ENCODE peak calls at places on chromosome 2, in seven cellular contexts. B is breast epithelium; U is CD8-positive, alpha-beta memory T cell; N is sigmoid colon; V is colonic mucosa; A is spleen; O is small intestine. R is an unnamed sample.

GRCh38 chr2:42921162-42921550 is 128.8 kb upstream of the HAAO start:
- DNase-seq in B (no peak), V (no peak), N (peak; percentile 58), O (no peak), A (no peak), U (no peak), R (no peak)

GRCh38 chr2:63792523-63792922 is 49.2 kb upstream of the UGP2 start:
- DNase-seq in N (no peak), V (no peak), B (no peak), A (no peak), U (no peak), O (no peak), R (peak; percentile 10)

GRCh38 chr2:201191132-201191875 is 8.4 kb downstream of the CASP10 start:
- DNase-seq in U (no peak), B (no peak), N (no peak), A (no peak), O (peak; percentile 61), V (no peak), R (peak; percentile 50)

GRCh38 chr2:43623052-43623451 is 14.0 kb upstream of the PLEKHH2 start:
- DNase-seq in O (peak; percentile 9), B (no peak), V (no peak), N (peak; percentile 85), A (no peak), U (no peak), R (no peak)

GRCh38 chr2:53505814-53506213 is 261.8 kb upstream of the CHAC2 start:
- DNase-seq in B (no peak), O (no peak), A (no peak), V (no peak), U (no peak), N (no peak), R (no peak)

GRCh38 chr2:62568983-62569837 is 63.2 kb upstream of the TMEM17 start:
- DNase-seq in O (peak; percentile 18), V (no peak), U (no peak), N (no peak), B (no peak), A (no peak), R (no peak)

GRCh38 chr2:200778038-200778437 is 33.7 kb upstream of the BZW1 start:
- DNase-seq in U (no peak), N (no peak), O (no peak), V (no peak), A (no peak), B (no peak), R (no peak)

GRCh38 chr2:143686585-143687164 is 557.5 kb downstream of the ARHGAP15 start:
- DNase-seq in N (no peak), O (peak; percentile 37), U (no peak), A (no peak), B (no peak), V (no peak), R (peak; percentile 46)

GRCh38 chr2:27622921-27623384 is 5.9 kb downstream of the CCDC121 start:
- DNase-seq in A (no peak), N (no peak), O (no peak), B (no peak), V (no peak), U (no peak), R (no peak)

GRCh38 chr2:121382744-121383143 is 97.7 kb upstream of the TFCP2L1 start:
- DNase-seq in U (no peak), A (no peak), O (no peak), N (no peak), V (no peak), B (no peak), R (no peak)

GRCh38 chr2:112714331-112714730 is 6.5 kb upstream of the NT5DC4 start:
- DNase-seq in A (no peak), N (no peak), O (no peak), V (no peak), B (no peak), U (no peak), R (no peak)

GRCh38 chr2:64326578-64327050 is 127.3 kb upstream of the LGALSL start:
- DNase-seq in A (no peak), V (no peak), U (no peak), B (no peak), N (no peak), O (no peak), R (no peak)

GRCh38 chr2:109562421-109562820 is 51.3 kb downstream of the SEPTIN10 start:
- DNase-seq in N (no peak), V (no peak), B (no peak), O (no peak), A (no peak), U (no peak), R (no peak)

GRCh38 chr2:155010925-155011324 is 312.4 kb downstream of the KCNJ3 start:
- DNase-seq in V (no peak), U (no peak), O (no peak), A (no peak), B (no peak), N (no peak), R (no peak)

GRCh38 chr2:226337941-226338605 is 461.5 kb downstream of the IRS1 start:
- DNase-seq in B (no peak), O (no peak), N (no peak), V (no peak), A (no peak), U (no peak), R (peak; percentile 30)

GRCh38 chr2:166675553-166675952 is 181.5 kb upstream of the SCN7A start:
- DNase-seq in V (no peak), N (no peak), U (no peak), O (no peak), A (no peak), B (no peak), R (no peak)

GRCh38 chr2:217068677-217069250 is 208.9 kb upstream of the TNP1 start:
- DNase-seq in U (no peak), A (no peak), B (no peak), O (no peak), N (no peak), V (no peak), R (no peak)

GRCh38 chr2:144010096-144010495 is 509.8 kb downstream of the ZEB2 start:
- DNase-seq in U (no peak), O (no peak), A (no peak), B (no peak), V (no peak), N (no peak), R (no peak)

GRCh38 chr2:237408280-237408679 is 5.7 kb downstream of the COL6A3 start:
- DNase-seq in U (no peak), N (no peak), V (no peak), A (no peak), O (no peak), B (no peak), R (no peak)

DNA sequence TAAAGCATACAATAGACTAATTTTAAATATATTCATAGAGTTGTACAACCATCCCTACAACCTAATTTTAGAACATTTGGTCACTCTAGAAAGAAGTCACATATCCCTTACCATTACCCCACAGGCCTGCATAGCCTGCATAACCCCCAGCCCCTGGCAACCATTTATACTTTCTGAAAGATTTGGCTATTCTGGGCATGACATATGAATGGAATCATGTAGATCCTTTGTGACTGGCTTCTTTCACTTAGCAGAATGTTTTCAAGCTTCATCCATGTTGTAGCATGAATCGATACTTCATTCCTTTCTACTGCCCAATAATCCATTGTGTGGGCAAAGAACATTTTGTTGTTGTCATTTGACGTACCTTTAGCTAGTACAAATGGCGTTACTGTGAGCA is 151.5 kb downstream of the WDSUB1 start:
- DNase-seq in O (no peak), A (no peak), U (no peak), V (no peak), B (no peak), N (no peak), R (no peak)
- H3K27ac ChIP-seq in O (peak overlapping the region; percentile 47), A (no peak overlapping the region), U (peak overlapping the region; percentile 22), V (no peak overlapping the region), B (peak overlapping the region; percentile 64), N (peak overlapping the region; percentile 80), R (peak overlapping the region; percentile 68)

GRCh38 chr2:127810637-127811396 is at the start of gene WDR33:
- DNase-seq in O (peak; percentile 95), B (peak; percentile 87), V (peak; percentile 94), A (peak; percentile 97), U (peak; percentile 96), N (peak; percentile 95), R (peak; percentile 97)

GRCh38 chr2:127811922-127812321 is 951 bp upstream of the WDR33 start:
- DNase-seq in A (no peak), O (no peak), U (no peak), N (no peak), B (no peak), V (no peak), R (no peak)

GRCh38 chr2:127807678-127808353 is 3.2 kb downstream of the WDR33 start:
- DNase-seq in O (no peak), V (no peak), U (no peak), B (no peak), A (no peak), N (no peak), R (no peak)

GRCh38 chr2:127811397-127811860 is 458 bp upstream of the WDR33 start:
- DNase-seq in U (no peak), A (peak; percentile 88), O (peak; percentile 63), V (peak; percentile 45), N (no peak), B (no peak), R (no peak)

GRCh38 chr2:127810156-127810636 is 775 bp downstream of the WDR33 start:
- DNase-seq in A (no peak), B (no peak), U (no peak), V (peak; percentile 39), O (peak; percentile 40), N (no peak), R (peak; percentile 46)
- H3K27ac ChIP-seq in A (peak overlapping the region; percentile 97), B (peak overlapping the region; percentile 97), U (peak overlapping the region; percentile 98), V (peak overlapping the region; percentile 94), O (peak overlapping the region; percentile 96), N (peak overlapping the region; percentile 94), R (peak overlapping the region; percentile 98)

GRCh38 chr2:219462349-219462748 is 27.7 kb downstream of the SPEG start:
- DNase-seq in B (no peak), A (no peak), N (no peak), V (no peak), O (no peak), U (no peak), R (no peak)

GRCh38 chr2:219461061-219461514 is 26.4 kb downstream of the SPEG start:
- DNase-seq in N (peak; percentile 89), V (no peak), A (no peak), O (no peak), U (no peak), B (no peak), R (peak; percentile 40)

GRCh38 chr2:219460424-219460926 is 25.8 kb downstream of the SPEG start:
- DNase-seq in A (no peak), U (no peak), V (no peak), B (peak; percentile 38), O (no peak), N (peak; percentile 97), R (peak; percentile 87)

GRCh38 chr2:219459460-219460311 is 25.0 kb downstream of the SPEG start:
- DNase-seq in B (no peak), V (peak; percentile 51), O (peak; percentile 30), U (peak; percentile 54), N (peak; percentile 88), A (no peak), R (peak; percentile 75)

DNA sequence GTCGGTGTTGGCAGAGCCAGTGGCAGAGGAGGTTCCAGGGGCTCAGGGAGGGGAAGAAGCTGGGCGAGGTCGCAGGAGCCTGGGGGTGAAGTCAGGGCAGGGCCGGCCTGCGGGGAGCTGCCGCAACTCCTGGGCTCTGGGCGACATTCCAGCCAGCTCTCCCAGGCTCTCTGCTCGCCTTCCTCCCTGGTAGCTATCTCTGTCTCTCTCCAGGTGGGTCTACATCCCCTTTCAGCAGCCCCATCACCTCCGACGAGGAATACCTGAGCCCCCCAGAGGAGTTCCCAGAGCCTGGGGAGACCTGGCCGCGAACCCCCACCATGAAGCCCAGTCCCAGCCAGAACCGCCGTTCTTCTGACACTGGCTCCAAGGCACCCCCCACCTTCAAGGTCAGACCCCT is 27.0 kb downstream of the SPEG start:
- DNase-seq in O (no peak), A (no peak), B (no peak), U (no peak), N (no peak), V (no peak), R (no peak)
- H3K27ac ChIP-seq in O (no peak overlapping the region), A (no peak overlapping the region), B (peak overlapping the region; percentile 84), U (no peak overlapping the region), N (peak overlapping the region; percentile 96), V (no peak overlapping the region), R (no peak overlapping the region)

GRCh38 chr2:138309760-138310159 is 191.8 kb upstream of the SPOPL start:
- DNase-seq in N (no peak), A (no peak), V (no peak), O (no peak), B (no peak), U (no peak), R (no peak)
- H3K27ac ChIP-seq in N (no peak overlapping the region), A (no peak overlapping the region), V (no peak overlapping the region), O (no peak overlapping the region), B (no peak overlapping the region), U (no peak overlapping the region), R (no peak overlapping the region)